ENCODE peak calls at places on chromosomes 4 and X, in seven cellular contexts. One of them, this sample, is unnamed.

GRCh38 chr4:128516568-128516967 is 229.0 kb upstream of the PGRMC2 start:
- DNase-seq in HepG2: no peak
- DNase-seq in CD8-positive, alpha-beta T cell: no peak
- DNase-seq in A673: no peak
- DNase-seq in left lung: no peak
- DNase-seq in ovary: no peak
- DNase-seq in lower lobe of right lung: no peak
- DNase-seq in this sample: no peak

GRCh38 chrX:7389576-7389975 is 241.6 kb upstream of the PUDP start:
- DNase-seq in HepG2: no peak
- DNase-seq in CD8-positive, alpha-beta T cell: no peak
- DNase-seq in A673: no peak
- DNase-seq in left lung: no peak
- DNase-seq in ovary: no peak
- DNase-seq in lower lobe of right lung: no peak
- DNase-seq in this sample: no peak

GRCh38 chr4:73901031-73901430 is 31.8 kb downstream of the CXCL1 start:
- DNase-seq in HepG2: no peak
- DNase-seq in CD8-positive, alpha-beta T cell: no peak
- DNase-seq in A673: no peak
- DNase-seq in left lung: no peak
- DNase-seq in ovary: no peak
- DNase-seq in lower lobe of right lung: no peak
- DNase-seq in this sample: no peak

GRCh38 chrX:68997461-68997860 is 167.8 kb downstream of the PJA1 start:
- DNase-seq in HepG2: no peak
- DNase-seq in CD8-positive, alpha-beta T cell: no peak
- DNase-seq in A673: no peak
- DNase-seq in left lung: no peak
- DNase-seq in ovary: no peak
- DNase-seq in lower lobe of right lung: no peak
- DNase-seq in this sample: no peak

GRCh38 chr4:93186846-93187245 is 641.7 kb upstream of the ATOH1 start:
- DNase-seq in HepG2: no peak
- DNase-seq in CD8-positive, alpha-beta T cell: no peak
- DNase-seq in A673: no peak
- DNase-seq in left lung: no peak
- DNase-seq in ovary: no peak
- DNase-seq in lower lobe of right lung: no peak
- DNase-seq in this sample: no peak

GRCh38 chrX:71017396-71017939 is 50.7 kb downstream of the SNX12 start:
- DNase-seq in HepG2: no peak
- DNase-seq in CD8-positive, alpha-beta T cell: no peak
- DNase-seq in A673: no peak
- DNase-seq in left lung: no peak
- DNase-seq in ovary: no peak
- DNase-seq in lower lobe of right lung: no peak
- DNase-seq in this sample: no peak

GRCh38 chr4:23333556-23333945 is 556.3 kb downstream of the PPARGC1A start:
- DNase-seq in HepG2: no peak
- DNase-seq in CD8-positive, alpha-beta T cell: no peak
- DNase-seq in A673: no peak
- DNase-seq in left lung: no peak
- DNase-seq in ovary: no peak
- DNase-seq in lower lobe of right lung: no peak
- DNase-seq in this sample: no peak

GRCh38 chr4:39125600-39125985 is 56.7 kb upstream of the WDR19 start:
- DNase-seq in HepG2: no peak
- DNase-seq in CD8-positive, alpha-beta T cell: no peak
- DNase-seq in A673: no peak
- DNase-seq in left lung: no peak
- DNase-seq in ovary: no peak
- DNase-seq in lower lobe of right lung: no peak
- DNase-seq in this sample: no peak

GRCh38 chr4:110620352-110621327 is 2.2 kb downstream of the PITX2 start:
- DNase-seq in HepG2: no peak
- DNase-seq in CD8-positive, alpha-beta T cell: no peak
- DNase-seq in A673: no peak
- DNase-seq in left lung: peak; percentile 77
- DNase-seq in ovary: no peak
- DNase-seq in lower lobe of right lung: no peak
- DNase-seq in this sample: peak; percentile 57

GRCh38 chrX:1491851-1492349 is 39.2 kb upstream of the ASMTL start:
- DNase-seq in HepG2: peak; percentile 65
- DNase-seq in CD8-positive, alpha-beta T cell: no peak
- DNase-seq in A673: peak; percentile 72
- DNase-seq in left lung: no peak
- DNase-seq in ovary: no peak
- DNase-seq in lower lobe of right lung: no peak
- DNase-seq in this sample: peak; percentile 14

GRCh38 chr4:165345663-165346417 is 18.4 kb downstream of the MSMO1 start:
- DNase-seq in HepG2: no peak
- DNase-seq in CD8-positive, alpha-beta T cell: no peak
- DNase-seq in A673: no peak
- DNase-seq in left lung: no peak
- DNase-seq in ovary: no peak
- DNase-seq in lower lobe of right lung: no peak
- DNase-seq in this sample: no peak

GRCh38 chrX:19046343-19047215 is 62.7 kb upstream of the PHKA2 start:
- DNase-seq in HepG2: no peak
- DNase-seq in CD8-positive, alpha-beta T cell: no peak
- DNase-seq in A673: peak; percentile 12
- DNase-seq in left lung: no peak
- DNase-seq in ovary: no peak
- DNase-seq in lower lobe of right lung: no peak
- DNase-seq in this sample: no peak

GRCh38 chr4:114108869-114109268 is 129.4 kb upstream of the ARSJ start:
- DNase-seq in HepG2: peak; percentile 0
- DNase-seq in CD8-positive, alpha-beta T cell: no peak
- DNase-seq in A673: peak; percentile 39
- DNase-seq in left lung: no peak
- DNase-seq in ovary: no peak
- DNase-seq in lower lobe of right lung: no peak
- DNase-seq in this sample: peak; percentile 73

GRCh38 chr4:86975927-86976326 is 41.1 kb downstream of the AFF1 start:
- DNase-seq in HepG2: no peak
- DNase-seq in CD8-positive, alpha-beta T cell: no peak
- DNase-seq in A673: no peak
- DNase-seq in left lung: no peak
- DNase-seq in ovary: no peak
- DNase-seq in lower lobe of right lung: no peak
- DNase-seq in this sample: no peak
- H3K4me1 ChIP-seq in HepG2: peaks cover 83% of the 10 kb centered on the region
- H3K4me1 ChIP-seq in CD8-positive, alpha-beta T cell: no peaks in the 10 kb centered on the region
- H3K4me1 ChIP-seq in A673: peaks cover 60% of the 10 kb centered on the region
- H3K4me1 ChIP-seq in left lung: peaks cover 11% of the 10 kb centered on the region
- H3K4me1 ChIP-seq in ovary: peaks cover 6% of the 10 kb centered on the region
- H3K4me1 ChIP-seq in lower lobe of right lung: peaks cover 42% of the 10 kb centered on the region
- H3K4me1 ChIP-seq in this sample: peaks cover 7% of the 10 kb centered on the region

DNA sequence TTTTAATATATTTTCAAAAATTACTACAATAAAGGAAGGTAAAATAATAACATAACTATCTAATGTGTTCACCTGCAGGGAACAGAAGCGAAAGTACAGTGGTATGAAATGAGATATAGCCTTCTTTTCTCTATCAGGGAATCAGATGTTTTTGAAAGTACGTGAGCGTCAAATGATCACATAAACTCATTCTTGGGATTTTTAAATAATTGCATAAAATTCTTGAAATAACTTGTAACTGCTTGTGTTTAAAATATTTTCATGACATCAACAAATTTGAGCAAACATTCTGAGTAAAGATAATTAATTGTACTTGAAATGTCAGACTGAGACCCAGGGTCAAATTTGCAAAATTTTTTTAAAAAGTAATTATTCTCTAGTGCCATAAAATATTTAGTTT is 193.5 kb upstream of the NEIL3 start:
- DNase-seq in HepG2: no peak
- DNase-seq in CD8-positive, alpha-beta T cell: no peak
- DNase-seq in A673: no peak
- DNase-seq in left lung: no peak
- DNase-seq in ovary: no peak
- DNase-seq in lower lobe of right lung: no peak
- DNase-seq in this sample: no peak
- TF ChIP-seq CTCF in HepG2: no peak
- TF ChIP-seq CTCF in CD8-positive, alpha-beta T cell: no peak
- TF ChIP-seq CTCF in A673: no peak
- TF ChIP-seq CTCF in left lung: no peak
- TF ChIP-seq CTCF in ovary: no peak
- TF ChIP-seq CTCF in lower lobe of right lung: no peak
- TF ChIP-seq CTCF in this sample: no peak

DNA sequence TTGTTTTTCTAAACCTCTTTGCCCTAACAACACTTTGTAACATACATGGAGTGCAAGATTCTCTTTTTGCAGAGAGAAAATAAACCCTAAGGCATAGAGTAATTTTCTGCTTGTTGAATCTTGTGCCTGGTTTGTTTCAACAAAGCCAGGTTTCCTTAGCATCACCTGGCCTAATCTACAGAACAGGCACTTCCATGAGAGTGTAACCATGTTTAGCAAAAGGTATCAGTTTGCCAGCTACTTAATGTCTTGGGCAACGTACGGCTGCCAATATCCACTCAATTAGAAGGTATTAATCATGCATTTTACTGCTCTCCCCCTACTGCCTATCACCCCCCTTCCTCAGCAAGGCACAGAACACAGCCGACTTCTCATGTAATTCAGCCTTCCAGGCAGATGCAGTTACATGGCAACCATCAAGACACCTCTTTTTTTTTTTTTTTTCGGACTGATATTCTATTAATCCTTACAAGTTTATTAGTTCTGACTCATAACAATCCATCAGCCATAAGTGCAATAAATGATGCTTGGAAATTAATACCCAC is 219.1 kb downstream of the MAML3 start:
- DNase-seq in HepG2: no peak
- DNase-seq in CD8-positive, alpha-beta T cell: no peak
- DNase-seq in A673: no peak
- DNase-seq in left lung: no peak
- DNase-seq in ovary: no peak
- DNase-seq in lower lobe of right lung: no peak
- DNase-seq in this sample: peak; percentile 64
- H3K4me1 ChIP-seq in HepG2: peaks cover 14% of the 10 kb centered on the region
- H3K4me1 ChIP-seq in CD8-positive, alpha-beta T cell: no peaks in the 10 kb centered on the region
- H3K4me1 ChIP-seq in A673: no peaks in the 10 kb centered on the region
- H3K4me1 ChIP-seq in left lung: no peaks in the 10 kb centered on the region
- H3K4me1 ChIP-seq in ovary: peaks cover 10% of the 10 kb centered on the region
- H3K4me1 ChIP-seq in lower lobe of right lung: peaks cover 9% of the 10 kb centered on the region
- H3K4me1 ChIP-seq in this sample: peaks cover 50% of the 10 kb centered on the region

DNA sequence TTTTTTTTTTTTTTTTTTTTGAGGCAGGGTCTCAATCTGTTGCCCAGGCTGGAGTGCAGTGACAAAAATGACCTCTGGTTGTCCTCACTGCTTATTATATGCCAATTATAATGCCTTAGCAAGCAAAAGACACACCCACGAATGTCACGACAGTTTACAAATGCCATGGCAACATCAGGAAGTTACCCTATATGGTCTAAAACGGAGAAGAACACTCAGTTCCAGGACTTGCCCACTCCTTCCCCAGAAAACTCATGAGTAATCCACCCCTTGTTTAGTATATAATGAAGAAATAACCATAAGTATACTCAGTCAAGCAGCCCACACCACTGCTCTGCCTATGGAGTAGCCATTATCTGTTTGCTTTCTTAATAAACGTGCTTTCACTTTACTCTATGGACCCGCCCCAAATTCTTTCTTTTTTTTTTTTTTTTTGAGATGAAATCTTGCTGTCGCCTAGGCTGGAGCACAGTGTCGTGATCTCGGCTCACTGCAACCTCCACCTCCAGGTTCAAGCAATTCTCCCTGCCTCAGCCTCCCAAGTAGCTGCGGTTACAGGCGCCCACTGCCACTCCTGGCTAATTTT is 106.2 kb downstream of the SMIM20 start:
- DNase-seq in HepG2: no peak
- DNase-seq in CD8-positive, alpha-beta T cell: no peak
- DNase-seq in A673: no peak
- DNase-seq in left lung: no peak
- DNase-seq in ovary: no peak
- DNase-seq in lower lobe of right lung: no peak
- DNase-seq in this sample: no peak
- TF ChIP-seq CTCF in HepG2: no peak
- TF ChIP-seq CTCF in CD8-positive, alpha-beta T cell: no peak
- TF ChIP-seq CTCF in A673: no peak
- TF ChIP-seq CTCF in left lung: no peak
- TF ChIP-seq CTCF in ovary: no peak
- TF ChIP-seq CTCF in lower lobe of right lung: peak; percentile 16
- TF ChIP-seq CTCF in this sample: no peak

GRCh38 chrX:39065051-39065871 is 264.0 kb downstream of the MID1IP1 start:
- DNase-seq in HepG2: no peak
- DNase-seq in CD8-positive, alpha-beta T cell: no peak
- DNase-seq in A673: peak; percentile 18
- DNase-seq in left lung: no peak
- DNase-seq in ovary: no peak
- DNase-seq in lower lobe of right lung: no peak
- DNase-seq in this sample: no peak

GRCh38 chrX:39063702-39064101 is 262.4 kb downstream of the MID1IP1 start:
- DNase-seq in HepG2: no peak
- DNase-seq in CD8-positive, alpha-beta T cell: no peak
- DNase-seq in A673: no peak
- DNase-seq in left lung: no peak
- DNase-seq in ovary: no peak
- DNase-seq in lower lobe of right lung: no peak
- DNase-seq in this sample: no peak

GRCh38 chrX:39058724-39059123 is 257.5 kb downstream of the MID1IP1 start:
- DNase-seq in HepG2: no peak
- DNase-seq in CD8-positive, alpha-beta T cell: no peak
- DNase-seq in A673: no peak
- DNase-seq in left lung: no peak
- DNase-seq in ovary: no peak
- DNase-seq in lower lobe of right lung: no peak
- DNase-seq in this sample: no peak

GRCh38 chrX:39063037-39063436 is 261.8 kb downstream of the MID1IP1 start:
- DNase-seq in HepG2: no peak
- DNase-seq in CD8-positive, alpha-beta T cell: no peak
- DNase-seq in A673: no peak
- DNase-seq in left lung: no peak
- DNase-seq in ovary: no peak
- DNase-seq in lower lobe of right lung: peak; percentile 81
- DNase-seq in this sample: no peak

DNA sequence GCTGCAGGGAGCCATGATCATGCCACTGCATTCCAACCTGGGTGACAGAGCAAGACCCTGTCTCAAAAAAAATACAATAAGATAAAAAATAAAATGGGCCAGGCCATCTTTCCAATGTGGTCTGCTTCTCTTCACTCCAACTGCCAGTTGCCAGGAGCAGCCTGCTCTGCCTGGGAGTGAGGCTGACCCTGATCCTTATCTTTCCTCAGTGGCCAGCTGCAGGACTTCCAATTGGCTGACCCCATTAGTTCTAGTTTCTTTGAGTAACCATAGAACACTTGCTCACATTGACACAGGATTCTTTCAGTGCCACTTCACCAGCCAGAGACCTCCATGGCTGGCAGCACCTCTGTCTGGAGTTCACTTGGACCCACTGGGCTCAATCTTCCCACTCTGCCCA is 258.6 kb downstream of the MID1IP1 start:
- DNase-seq in HepG2: no peak
- DNase-seq in CD8-positive, alpha-beta T cell: no peak
- DNase-seq in A673: no peak
- DNase-seq in left lung: no peak
- DNase-seq in ovary: no peak
- DNase-seq in lower lobe of right lung: no peak
- DNase-seq in this sample: peak; percentile 13
- H3K4me1 ChIP-seq in HepG2: peaks cover 19% of the 10 kb centered on the region
- H3K4me1 ChIP-seq in CD8-positive, alpha-beta T cell: no peaks in the 10 kb centered on the region
- H3K4me1 ChIP-seq in A673: no peaks in the 10 kb centered on the region
- H3K4me1 ChIP-seq in left lung: no peaks in the 10 kb centered on the region
- H3K4me1 ChIP-seq in ovary: no peaks in the 10 kb centered on the region
- H3K4me1 ChIP-seq in lower lobe of right lung: no peaks in the 10 kb centered on the region
- H3K4me1 ChIP-seq in this sample: no peaks in the 10 kb centered on the region

This sample was measured in BE2C.